ENCODE peak calls at places on chromosome 16, in eight cellular contexts. A is fibroblast of pulmonary artery, T is spleen, D is neural crest cell, C is right lobe of liver, S is IMR-90, L is choroid plexus epithelial cell, X is heart left ventricle. M is an unnamed sample.

GRCh38 chr16:50354629-50355456 is 13.9 kb downstream of the BRD7 start:
- DNase-seq in A (peak), T (no peak), D (no peak), C (no peak), S (no peak), L (peak), X (no peak), M (no peak)

GRCh38 chr16:72464597-72465368 is 292.8 kb upstream of the PMFBP1 start:
- DNase-seq in A (no peak), T (no peak), D (no peak), C (no peak), S (no peak), L (no peak), X (no peak), M (no peak)

GRCh38 chr16:29849505-29849904 is 13.5 kb downstream of the CDIPT start:
- DNase-seq in A (no peak), T (no peak), D (no peak), C (no peak), S (no peak), L (peak), X (no peak), M (no peak)

GRCh38 chr16:77131398-77131797 is 59.6 kb upstream of the MON1B start:
- DNase-seq in A (no peak), T (no peak), D (no peak), C (no peak), S (no peak), L (no peak), X (no peak), M (no peak)

GRCh38 chr16:15653227-15653626 is 3.2 kb downstream of the NDE1 start:
- DNase-seq in A (peak), T (no peak), D (no peak), C (no peak), S (peak), L (peak), X (peak), M (no peak)

GRCh38 chr16:11296706-11297491 is 15.8 kb upstream of the PRM1 start:
- DNase-seq in A (no peak), T (no peak), D (no peak), C (no peak), S (no peak), L (no peak), X (no peak), M (no peak)

GRCh38 chr16:87836346-87836843 is 32.9 kb downstream of the SLC7A5 start:
- DNase-seq in A (no peak), T (no peak), D (no peak), C (no peak), S (no peak), L (no peak), X (no peak), M (no peak)

GRCh38 chr16:4696905-4697866 is 3.8 kb downstream of the NUDT16L1 start:
- DNase-seq in A (no peak), T (no peak), D (no peak), C (peak), S (no peak), L (no peak), X (no peak), M (no peak)

GRCh38 chr16:51872536-51872935 is 674.4 kb downstream of the TOX3 start:
- DNase-seq in A (no peak), T (no peak), D (no peak), C (no peak), S (no peak), L (peak), X (no peak), M (no peak)

GRCh38 chr16:58556678-58557077 is 41.4 kb downstream of the SETD6 start:
- DNase-seq in A (no peak), T (no peak), D (no peak), C (no peak), S (peak), L (peak), X (no peak), M (no peak)

GRCh38 chr16:86037999-86038922 is 139.3 kb downstream of the IRF8 start:
- DNase-seq in A (no peak), T (peak), D (no peak), C (no peak), S (no peak), L (no peak), X (no peak), M (no peak)

DNA sequence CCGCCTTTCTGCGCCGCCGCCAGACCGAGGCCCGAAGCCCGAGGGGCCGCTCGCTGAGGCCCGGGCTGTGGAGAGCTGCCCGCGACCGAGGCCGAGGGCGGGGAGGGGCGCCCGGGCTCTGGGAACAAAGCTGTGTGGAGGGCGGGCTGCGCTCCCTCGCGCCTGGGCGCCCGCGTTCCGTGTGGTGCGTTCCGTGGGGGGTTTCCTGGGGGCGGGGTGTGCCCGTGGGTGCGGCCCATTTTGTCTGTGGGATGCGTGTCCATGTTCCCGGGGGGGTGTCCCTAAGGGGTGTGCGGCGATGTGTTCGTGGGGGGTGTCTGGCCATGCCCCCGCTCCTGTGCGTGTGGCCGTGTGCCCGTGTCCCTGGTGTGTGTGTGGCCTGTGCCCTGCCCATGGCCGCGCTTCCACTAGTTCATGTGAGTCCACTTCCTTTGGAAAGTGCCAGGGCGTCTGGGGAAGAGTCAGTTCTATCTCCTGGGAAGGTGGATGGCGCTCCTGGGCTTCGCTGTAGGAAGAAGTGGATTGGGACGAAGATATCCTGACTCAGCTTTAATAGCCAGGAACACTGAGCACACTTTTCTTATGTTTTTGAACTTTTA is 520 bp downstream of the JPT2 start:
- DNase-seq in A (peak), T (no peak), D (peak), C (peak), S (peak), L (peak), X (peak), M (no peak)
- TF ChIP-seq CTCF in A (no peak), T (no peak), D (no peak), C (no peak), S (no peak), L (peak), X (no peak), M (no peak)

DNA sequence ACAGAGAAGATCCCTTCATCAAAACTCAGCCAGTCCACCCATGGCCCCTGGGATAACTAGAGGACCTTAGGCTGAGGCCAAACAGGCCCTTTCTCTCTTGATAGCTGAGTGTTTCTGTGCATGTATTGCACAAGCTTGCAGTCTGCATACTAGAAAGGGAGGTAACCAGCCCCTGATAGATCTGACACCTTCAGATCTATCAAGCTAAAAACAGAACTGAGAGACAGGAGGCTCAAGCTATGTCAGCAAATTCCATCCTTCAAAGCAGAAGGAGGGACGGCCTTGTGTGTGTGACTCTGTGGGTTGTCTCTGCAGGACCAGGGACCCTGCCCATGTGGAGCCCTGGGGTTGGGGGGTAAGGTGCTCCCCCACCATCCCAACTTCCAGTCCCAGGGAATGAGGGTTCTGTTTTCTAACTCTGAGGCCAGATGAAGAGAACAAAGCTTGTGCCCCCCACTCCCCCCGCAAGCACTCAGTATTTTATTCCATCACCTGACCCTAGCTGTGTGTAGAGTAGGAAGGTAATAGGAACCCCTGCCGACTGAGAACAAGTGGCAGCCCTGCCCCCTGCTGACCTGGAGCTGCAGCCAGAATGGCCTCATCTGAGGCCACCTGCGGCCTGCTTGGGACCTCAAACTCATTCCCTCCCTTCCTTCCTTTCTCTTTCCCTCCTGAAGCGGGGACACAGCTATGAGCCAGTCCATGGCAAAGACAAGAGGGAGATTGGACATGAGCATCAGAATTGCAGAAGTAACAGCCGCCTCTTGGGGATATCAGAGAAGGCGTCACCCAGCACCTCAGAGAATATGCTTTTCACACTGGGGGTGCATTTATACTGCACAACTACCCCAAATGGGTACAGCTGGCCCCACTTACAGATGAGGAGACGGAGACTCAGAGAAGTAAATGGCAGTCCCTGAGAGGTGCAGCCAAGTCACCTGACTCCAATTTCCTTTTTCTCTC is 63.7 kb downstream of the SMPD3 start:
- DNase-seq in A (no peak), T (no peak), D (no peak), C (no peak), S (no peak), L (no peak), X (no peak), M (no peak)
- TF ChIP-seq CTCF in A (no peak), T (no peak), D (no peak), C (no peak), S (no peak), L (no peak), X (no peak), M (no peak)

GRCh38 chr16:27892879-27893278 is 170.6 kb downstream of the GSG1L start:
- DNase-seq in A (no peak), T (no peak), D (no peak), C (no peak), S (no peak), L (peak), X (no peak), M (no peak)
- TF ChIP-seq CTCF in A (no peak), T (no peak), D (no peak), C (no peak), S (no peak), L (peak), X (no peak), M (no peak)

GRCh38 chr16:81633147-81633619 is 145.9 kb upstream of the PLCG2 start:
- DNase-seq in A (no peak), T (no peak), D (no peak), C (no peak), S (no peak), L (no peak), X (no peak), M (no peak)
- TF ChIP-seq CTCF in A (no peak), T (peak), D (peak), C (no peak), S (no peak), L (peak), X (no peak), M (no peak)

GRCh38 chr16:30949655-30950515 is 1.0 kb downstream of the ORAI3 start:
- DNase-seq in A (peak), T (peak), D (no peak), C (peak), S (peak), L (peak), X (peak), M (peak)

GRCh38 chr16:30946671-30947532 is 2.0 kb upstream of the ORAI3 start:
- DNase-seq in A (no peak), T (no peak), D (no peak), C (peak), S (no peak), L (no peak), X (no peak), M (no peak)

GRCh38 chr16:30947533-30948086 is 1.3 kb upstream of the ORAI3 start:
- DNase-seq in A (no peak), T (no peak), D (no peak), C (no peak), S (no peak), L (no peak), X (no peak), M (no peak)

GRCh38 chr16:30948956-30949654 is at the start of gene ORAI3:
- DNase-seq in A (peak), T (peak), D (peak), C (peak), S (peak), L (peak), X (peak), M (peak)

DNA sequence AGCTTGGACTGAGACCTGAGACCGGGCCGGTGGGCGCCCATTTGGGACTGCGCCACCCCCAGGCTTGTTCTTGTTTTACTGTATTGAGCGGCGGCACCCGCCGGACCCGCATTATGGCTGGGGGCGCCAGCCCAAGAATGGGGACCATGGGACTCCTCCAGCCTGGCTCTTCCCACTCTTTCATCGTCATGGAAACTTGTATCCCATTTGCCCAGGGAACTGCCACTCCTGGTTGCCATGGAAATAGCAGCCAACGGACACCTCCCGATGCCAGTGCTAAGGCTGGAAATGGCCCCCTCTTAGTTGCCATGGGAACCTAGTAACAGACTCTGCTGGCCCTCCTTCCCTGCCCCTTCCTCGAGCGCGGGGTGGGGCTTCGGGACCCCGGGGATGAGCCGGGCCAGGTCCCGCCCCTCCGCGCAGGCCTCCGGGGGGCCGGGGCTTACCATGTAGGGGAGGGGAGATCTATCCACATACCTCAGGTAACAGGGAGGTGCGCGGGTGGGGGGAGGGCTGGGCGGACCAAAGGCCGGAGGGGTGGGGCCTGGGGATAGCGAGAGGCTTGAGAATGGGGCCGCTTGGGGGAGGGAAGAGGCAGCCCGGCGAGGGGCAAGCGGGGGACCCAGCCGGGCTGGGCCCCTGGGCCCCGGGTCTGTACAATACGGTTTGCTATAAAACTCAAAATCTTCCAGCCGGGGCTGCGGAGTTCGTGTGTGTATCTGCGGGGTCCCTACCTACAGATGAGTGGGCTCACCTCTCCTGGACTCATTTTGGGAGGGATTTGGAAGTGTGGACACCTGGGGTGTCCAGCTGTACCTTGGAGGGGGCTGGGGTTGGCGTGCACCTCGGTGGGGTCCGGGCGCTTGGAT is 547 bp upstream of the ORAI3 start:
- DNase-seq in A (peak), T (peak), D (peak), C (peak), S (peak), L (peak), X (peak), M (peak)
- TF ChIP-seq CTCF in A (no peak), T (no peak), D (no peak), C (no peak), S (no peak), L (no peak), X (no peak), M (no peak)

DNA sequence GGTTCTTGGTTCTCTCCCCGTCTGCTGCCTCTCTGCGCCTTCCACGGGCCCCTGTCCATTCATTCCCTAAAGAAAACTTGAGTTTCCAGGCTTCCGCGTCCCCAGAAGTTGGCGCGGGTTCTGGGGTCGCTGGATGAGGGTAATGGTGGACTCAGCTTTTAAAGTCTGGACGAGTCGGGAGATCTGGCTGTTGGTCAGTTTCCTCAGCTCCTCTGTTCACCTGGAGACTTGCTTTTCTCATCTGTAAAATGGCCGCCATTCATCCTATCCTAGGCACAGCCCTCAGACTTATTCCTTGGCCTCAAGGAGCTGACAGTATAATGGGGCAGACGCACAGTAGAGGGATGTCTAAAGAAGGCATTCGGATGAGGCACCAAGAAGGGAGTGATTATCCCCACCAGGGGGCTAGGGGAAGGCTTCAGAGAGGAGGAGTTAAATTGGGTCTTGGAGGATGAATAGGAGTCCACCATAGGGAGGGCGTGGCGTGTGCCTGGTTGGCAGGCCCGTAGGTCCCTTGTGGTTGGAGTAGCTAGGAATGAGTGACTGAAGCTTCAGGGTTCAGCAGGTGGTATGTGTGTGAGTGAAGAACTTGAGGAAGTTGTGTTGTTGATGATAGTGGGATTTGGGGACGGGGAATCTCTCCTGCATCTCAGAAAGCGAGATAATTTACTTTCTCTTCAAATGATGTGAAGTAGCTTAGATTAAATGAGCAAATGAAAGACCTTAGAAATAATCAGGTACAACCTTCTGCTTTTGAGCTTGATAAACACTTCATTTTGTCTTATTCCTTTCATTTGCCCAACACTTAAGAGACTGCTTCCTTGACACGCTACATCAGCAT is 655 bp downstream of the VPS35L start:
- DNase-seq in A (peak), T (no peak), D (peak), C (no peak), S (peak), L (peak), X (no peak), M (peak)
- TF ChIP-seq CTCF in A (peak), T (no peak), D (peak), C (no peak), S (no peak), L (peak), X (no peak), M (no peak)

DNA sequence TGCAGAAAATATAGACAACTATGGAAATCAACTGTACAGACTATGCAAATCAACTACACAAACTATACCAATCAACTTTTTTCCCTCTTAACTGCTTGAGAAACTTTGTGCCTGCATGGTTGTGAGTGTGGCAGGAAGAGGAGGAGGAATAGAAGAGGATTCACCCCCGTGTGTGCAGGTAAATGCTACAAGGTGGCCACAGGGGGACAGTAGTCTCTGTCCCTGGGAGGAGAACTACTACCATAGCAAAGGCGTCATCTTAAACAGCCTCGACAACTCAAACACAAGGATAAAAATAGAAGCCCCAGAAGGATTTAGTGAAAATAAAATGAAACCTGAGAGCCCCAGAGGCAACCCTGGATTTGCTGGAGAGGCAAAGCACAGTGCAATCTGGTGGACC is 199.6 kb upstream of the DYNLRB2 start:
- DNase-seq in A (no peak), T (no peak), D (no peak), C (no peak), S (no peak), L (no peak), X (no peak), M (no peak)
- TF ChIP-seq CTCF in A (no peak), T (no peak), D (peak), C (peak), S (no peak), L (no peak), X (no peak), M (no peak)

DNA sequence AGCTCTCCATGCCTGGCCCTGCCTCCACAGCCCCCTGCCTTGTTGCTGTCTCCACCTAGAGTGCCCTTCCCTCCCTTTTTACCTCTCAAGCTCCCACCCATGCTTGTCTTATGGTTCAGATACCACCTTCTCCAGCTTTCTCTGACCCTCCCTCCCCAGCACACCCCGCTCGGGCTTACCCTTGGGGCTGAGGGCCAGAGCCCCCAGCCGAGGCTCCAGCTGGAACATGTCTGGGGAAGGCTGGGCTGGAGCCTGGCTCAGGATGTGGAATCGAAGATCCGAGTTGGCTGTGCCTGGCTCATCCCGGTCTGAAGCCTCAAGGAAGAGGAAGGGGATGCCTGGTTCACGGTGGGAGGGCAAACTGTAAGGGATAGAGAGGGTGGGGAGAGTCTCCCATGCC is 3.6 kb downstream of the CDH16 start:
- DNase-seq in A (no peak), T (no peak), D (no peak), C (no peak), S (no peak), L (no peak), X (no peak), M (no peak)
- TF ChIP-seq CTCF in A (no peak), T (no peak), D (no peak), C (no peak), S (no peak), L (no peak), X (no peak), M (no peak)

M was measured in GM13977.